ENCODE peak calls at places on chromosomes 3 and 15, in four cellular contexts. X is upper lobe of left lung, F is HuH-7.5, J is HFFc6. B is an unnamed sample.

GRCh38 chr15:75037685-75038084 is 14.3 kb downstream of the PPCDC start:
- DNase-seq in X (no peak), F (no peak), J (no peak), B (no peak)

GRCh38 chr15:55823191-55823670 is 80.3 kb upstream of the PRTG start:
- DNase-seq in X (no peak), F (no peak), J (peak), B (peak)

GRCh38 chr3:14286887-14287496 is 108.4 kb downstream of the LSM3 start:
- DNase-seq in X (no peak), F (no peak), J (no peak), B (no peak)

GRCh38 chr3:50010959-50011358 is 71.0 kb downstream of the RBM6 start:
- DNase-seq in X (no peak), F (no peak), J (peak), B (no peak)

GRCh38 chr3:124607163-124607562 is 123.1 kb upstream of the UMPS start:
- DNase-seq in X (no peak), F (no peak), J (peak), B (no peak)

GRCh38 chr3:5298453-5298852 is 110.9 kb downstream of the EDEM1 start:
- DNase-seq in X (no peak), F (no peak), J (no peak), B (no peak)

GRCh38 chr3:37904614-37905047 is 43.0 kb downstream of the CTDSPL start:
- DNase-seq in X (no peak), F (no peak), J (peak), B (peak)

GRCh38 chr3:121228971-121229370 is 316.8 kb downstream of the POLQ start:
- DNase-seq in X (no peak), F (no peak), J (no peak), B (no peak)

GRCh38 chr15:85622432-85622831 is 172.3 kb downstream of the KLHL25 start:
- DNase-seq in X (no peak), F (no peak), J (peak), B (peak)

GRCh38 chr15:56019060-56019793 is 25.8 kb upstream of the NEDD4 start:
- DNase-seq in X (no peak), F (no peak), J (no peak), B (no peak)

GRCh38 chr3:195752066-195752465 is 31.3 kb downstream of the MUC20 start:
- DNase-seq in X (peak), F (no peak), J (no peak), B (no peak)

GRCh38 chr15:74651251-74651741 is 35.7 kb downstream of the CLK3 start:
- DNase-seq in X (no peak), F (no peak), J (no peak), B (no peak)

GRCh38 chr3:160400048-160400630 is 689 bp downstream of the SMC4 start:
- DNase-seq in X (peak), F (no peak), J (peak), B (peak)

GRCh38 chr3:161026612-161027217 is 78.4 kb downstream of the B3GALNT1 start:
- DNase-seq in X (no peak), F (no peak), J (no peak), B (no peak)

GRCh38 chr3:46931631-46932441 is 44.7 kb downstream of the CCDC12 start:
- DNase-seq in X (peak), F (no peak), J (peak), B (peak)

GRCh38 chr3:59519094-59519493 is 469.3 kb upstream of the CFAP20DC start:
- DNase-seq in X (no peak), F (no peak), J (no peak), B (no peak)